ENCODE peak calls at places on chromosomes 12 and 14, in ten cellular contexts. X is neural progenitor cell, N is astrocyte, Q is pancreas, V is epithelial cell of esophagus, G is H1, A is right lobe of liver, K is Peyer's patch, H is thoracic aorta, Y is Caco-2. D is an unnamed sample.

GRCh38 chr14:103551338-103551762 is 11.1 kb downstream of the BAG5 start:
- DNase-seq in H (no peak), G (no peak), N (no peak), Y (no peak), A (peak), K (peak), V (no peak), Q (no peak), X (no peak), D (no peak)

GRCh38 chr14:32826404-32827082 is 112.1 kb upstream of the NPAS3 start:
- DNase-seq in A (no peak), G (no peak), H (no peak), N (peak), K (no peak), Q (no peak), Y (no peak), X (peak), V (no peak), D (no peak)

GRCh38 chr12:79512068-79512467 is 178.7 kb downstream of the PAWR start:
- DNase-seq in Y (no peak), Q (no peak), A (no peak), N (no peak), X (peak), K (no peak), H (no peak), V (no peak), G (peak), D (no peak)

GRCh38 chr12:69210661-69211060 is 28.7 kb upstream of the CPSF6 start:
- DNase-seq in X (no peak), Y (no peak), V (no peak), H (no peak), A (no peak), K (no peak), G (no peak), N (no peak), Q (no peak), D (no peak)

GRCh38 chr12:109778684-109779083 is 54.5 kb downstream of the TRPV4 start:
- DNase-seq in A (no peak), K (no peak), Y (no peak), V (no peak), X (no peak), Q (no peak), G (no peak), H (no peak), N (no peak), D (no peak)

GRCh38 chr12:114313910-114314309 is 92.0 kb downstream of the TBX5 start:
- DNase-seq in Y (no peak), V (no peak), N (no peak), G (no peak), K (no peak), Q (no peak), A (no peak), X (no peak), H (no peak), D (no peak)

GRCh38 chr14:92646952-92647461 is 101.4 kb downstream of the LGMN start:
- DNase-seq in Q (no peak), X (no peak), G (no peak), Y (no peak), H (no peak), N (peak), A (no peak), K (no peak), V (no peak), D (no peak)

GRCh38 chr14:39368261-39368959 is 63.8 kb downstream of the FBXO33 start:
- DNase-seq in H (no peak), N (peak), K (no peak), G (peak), Q (peak), V (peak), Y (peak), A (no peak), X (peak), D (no peak)

GRCh38 chr14:72961579-72962335 is 35.5 kb downstream of the DCAF4 start:
- DNase-seq in Y (no peak), A (no peak), G (no peak), Q (no peak), H (no peak), X (no peak), K (no peak), N (peak), V (peak), D (no peak)

GRCh38 chr14:100810861-100811461 is 15.0 kb upstream of the MEG3 start:
- DNase-seq in X (no peak), V (peak), H (no peak), Y (no peak), G (no peak), Q (no peak), K (no peak), N (peak), A (no peak), D (no peak)

GRCh38 chr12:109944975-109945374 is 44.9 kb downstream of the TCHP start:
- DNase-seq in K (no peak), G (peak), X (peak), N (peak), V (peak), Y (no peak), A (peak), Q (no peak), H (no peak), D (no peak)

GRCh38 chr14:76863724-76864407 is 37.7 kb downstream of the LRRC74A start:
- DNase-seq in K (peak), Y (peak), N (no peak), Q (no peak), A (no peak), G (no peak), X (no peak), V (no peak), H (no peak), D (no peak)

GRCh38 chr12:125013816-125014442 is 20.5 kb downstream of the BRI3BP start:
- DNase-seq in Q (peak), V (no peak), H (no peak), A (no peak), K (no peak), G (no peak), Y (no peak), X (no peak), N (no peak), D (no peak)

GRCh38 chr12:69500631-69501030 is 30.4 kb downstream of the FRS2 start:
- DNase-seq in Y (no peak), H (no peak), X (no peak), A (no peak), K (no peak), Q (no peak), V (peak), G (no peak), N (peak), D (no peak)

GRCh38 chr14:99268776-99269510 is 3.1 kb downstream of the BCL11B start:
- DNase-seq in Q (no peak), G (no peak), H (no peak), Y (no peak), A (no peak), V (no peak), X (peak), K (peak), N (no peak), D (peak)

GRCh38 chr12:58670623-58671022 is 249.7 kb downstream of the LRIG3 start:
- DNase-seq in H (no peak), V (no peak), K (no peak), Y (no peak), Q (no peak), X (no peak), N (peak), A (no peak), G (no peak), D (no peak)

GRCh38 chr12:47838286-47838931 is 18.7 kb upstream of the HDAC7 start:
- DNase-seq in Y (no peak), N (no peak), G (no peak), Q (no peak), V (peak), A (no peak), K (no peak), X (peak), H (no peak), D (no peak)

GRCh38 chr12:94049718-94050117 is 98.7 kb upstream of the PLXNC1 start:
- DNase-seq in Y (no peak), Q (no peak), V (no peak), K (peak), A (no peak), H (no peak), G (no peak), X (no peak), N (no peak), D (no peak)

GRCh38 chr12:18340796-18341195 is 79.5 kb downstream of the PIK3C2G start:
- DNase-seq in Y (no peak), G (no peak), H (no peak), Q (no peak), V (no peak), X (no peak), A (no peak), K (no peak), N (no peak), D (no peak)

GRCh38 chr12:2794261-2794735 is 472 bp upstream of the FKBP4 start:
- DNase-seq in G (no peak), K (no peak), Y (no peak), N (peak), A (no peak), Q (no peak), H (no peak), V (no peak), X (no peak), D (peak)

GRCh38 chr12:25151476-25151875 is 43.5 kb downstream of the DNAI7 start:
- DNase-seq in H (peak), G (no peak), V (peak), Y (no peak), X (peak), K (peak), N (peak), A (no peak), Q (no peak), D (no peak)

GRCh38 chr14:105485720-105486332 is 860 bp upstream of the CRIP1 start:
- DNase-seq in V (no peak), Q (no peak), N (no peak), A (no peak), Y (peak), G (no peak), X (peak), H (no peak), K (peak), D (no peak)

GRCh38 chr14:99425272-99425681 is 55.4 kb downstream of the SETD3 start:
- DNase-seq in Q (peak), G (no peak), K (no peak), A (no peak), X (no peak), V (no peak), Y (no peak), H (no peak), N (no peak), D (no peak)

GRCh38 chr12:83826112-83826511 is 1086.5 kb downstream of the SLC6A15 start:
- DNase-seq in N (no peak), K (peak), Y (peak), A (no peak), V (peak), X (peak), Q (no peak), G (peak), H (no peak), D (no peak)

GRCh38 chr12:113261847-113262470 is 40.7 kb downstream of the TPCN1 start:
- DNase-seq in N (no peak), G (no peak), Y (no peak), V (no peak), H (no peak), A (no peak), Q (no peak), K (no peak), X (no peak), D (no peak)

GRCh38 chr14:91872011-91872476 is 4.7 kb upstream of the TC2N start:
- DNase-seq in K (peak), Y (no peak), N (no peak), G (no peak), H (no peak), Q (peak), X (no peak), A (no peak), V (peak), D (peak)

GRCh38 chr12:94187351-94187750 is 39.0 kb downstream of the PLXNC1 start:
- DNase-seq in N (no peak), G (no peak), X (no peak), Q (no peak), H (no peak), A (no peak), K (no peak), V (no peak), Y (no peak), D (no peak)

GRCh38 chr14:68525516-68525915 is 267.4 kb downstream of the ZFP36L1 start:
- DNase-seq in H (no peak), G (no peak), A (no peak), N (no peak), Y (no peak), K (no peak), Q (no peak), V (no peak), X (no peak), D (no peak)

GRCh38 chr12:14840616-14841015 is 2.7 kb downstream of the ART4 start:
- DNase-seq in Y (no peak), Q (no peak), G (no peak), H (no peak), K (no peak), A (no peak), V (no peak), N (no peak), X (no peak), D (no peak)

GRCh38 chr12:55681142-55682077 is 26.3 kb downstream of the ITGA7 start:
- DNase-seq in H (peak), V (peak), Q (peak), N (peak), K (peak), G (peak), A (peak), Y (peak), X (peak), D (no peak)

DNA sequence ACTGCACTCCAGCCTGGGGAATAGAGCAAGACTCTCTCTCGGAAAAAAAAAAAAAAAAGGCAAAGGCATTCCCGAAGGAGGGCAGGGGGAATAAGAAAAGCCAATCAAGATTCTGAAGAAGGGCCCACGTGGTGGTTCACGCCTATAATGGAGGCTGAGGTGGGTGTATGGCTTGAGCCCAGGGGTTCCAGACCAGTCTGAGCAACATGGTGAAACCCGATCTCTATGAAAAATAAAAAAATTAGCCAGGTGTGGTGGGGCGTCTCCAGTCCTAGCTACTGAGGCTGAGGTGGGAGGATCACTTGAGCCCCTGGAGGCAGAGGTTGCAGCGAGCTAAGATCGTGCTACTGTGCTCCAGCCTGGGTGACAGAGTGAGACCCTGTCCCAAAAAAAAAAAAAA is 4.3 kb upstream of the PTMS start:
- DNase-seq in Y (no peak), G (no peak), H (no peak), X (no peak), N (no peak), K (no peak), A (no peak), Q (no peak), V (no peak), D (no peak)
- TF ChIP-seq CTCF in Y (no peak), G (no peak), H (no peak), X (no peak), N (no peak), K (no peak), A (no peak), Q (no peak), V (no peak), D (no peak)

GRCh38 chr12:46661161-46661845 is 164.5 kb downstream of the SLC38A4 start:
- DNase-seq in K (no peak), X (peak), N (peak), Q (peak), V (peak), H (no peak), G (no peak), Y (no peak), A (no peak), D (no peak)
- H3K4me3 ChIP-seq in K (no peak), X (no peak), N (no peak), Q (no peak), V (no peak), H (peak), G (no peak), Y (no peak), A (no peak), D (no peak)

DNA sequence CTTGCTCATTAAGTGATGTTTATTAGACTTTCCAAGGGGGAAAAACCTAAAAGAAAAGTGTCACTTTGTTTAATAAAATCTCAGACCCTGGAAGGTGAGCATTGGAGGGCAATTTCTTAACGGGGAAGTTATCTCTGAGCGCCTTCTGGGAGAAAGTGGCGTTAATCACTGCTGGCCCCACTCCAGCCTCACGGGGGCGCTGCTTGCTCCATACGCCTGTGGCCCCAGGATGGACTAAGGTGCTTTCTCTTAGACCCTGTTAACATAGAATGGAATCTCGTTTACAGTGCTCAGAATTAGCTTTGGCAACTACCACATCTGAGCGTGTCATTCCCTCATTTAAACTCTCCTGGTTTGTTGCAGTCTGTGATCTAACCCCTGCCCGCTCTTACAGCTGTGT is 16.4 kb upstream of the PRIMA1 start:
- DNase-seq in V (no peak), Q (no peak), A (no peak), X (no peak), K (no peak), N (no peak), G (no peak), Y (no peak), H (no peak), D (no peak)
- TF ChIP-seq CTCF in V (no peak), Q (no peak), A (no peak), X (peak), K (no peak), N (no peak), G (peak), Y (no peak), H (no peak), D (no peak)

DNA sequence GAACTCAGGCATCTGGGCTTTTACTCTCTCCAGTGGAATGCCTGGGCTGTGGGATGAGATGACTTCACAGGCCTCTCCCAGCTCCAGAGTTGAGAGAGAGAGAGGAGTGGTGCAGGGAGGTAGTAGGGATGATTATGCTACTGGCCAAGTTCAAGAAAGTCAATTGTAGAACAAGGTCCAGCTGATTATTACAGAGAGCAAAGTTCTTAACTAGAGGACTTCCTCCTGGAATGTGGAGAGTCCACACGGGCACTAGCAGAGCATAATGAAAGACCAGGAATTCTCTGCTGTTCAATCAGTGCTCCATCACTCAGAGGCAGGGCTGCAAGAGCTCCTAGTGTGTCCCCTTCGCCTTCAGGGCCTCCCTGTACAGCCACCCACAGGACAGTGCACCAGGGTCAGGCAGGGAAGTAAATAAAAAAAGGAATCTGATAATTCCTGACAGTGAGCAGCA is 651 bp upstream of the EMP1 start:
- DNase-seq in G (no peak), Q (no peak), A (no peak), N (peak), K (peak), X (no peak), Y (peak), V (no peak), H (no peak), D (no peak)
- H3K4me3 ChIP-seq in G (no peak), Q (no peak), A (no peak), N (peak), K (no peak), X (no peak), Y (no peak), V (no peak), H (peak), D (no peak)

DNA sequence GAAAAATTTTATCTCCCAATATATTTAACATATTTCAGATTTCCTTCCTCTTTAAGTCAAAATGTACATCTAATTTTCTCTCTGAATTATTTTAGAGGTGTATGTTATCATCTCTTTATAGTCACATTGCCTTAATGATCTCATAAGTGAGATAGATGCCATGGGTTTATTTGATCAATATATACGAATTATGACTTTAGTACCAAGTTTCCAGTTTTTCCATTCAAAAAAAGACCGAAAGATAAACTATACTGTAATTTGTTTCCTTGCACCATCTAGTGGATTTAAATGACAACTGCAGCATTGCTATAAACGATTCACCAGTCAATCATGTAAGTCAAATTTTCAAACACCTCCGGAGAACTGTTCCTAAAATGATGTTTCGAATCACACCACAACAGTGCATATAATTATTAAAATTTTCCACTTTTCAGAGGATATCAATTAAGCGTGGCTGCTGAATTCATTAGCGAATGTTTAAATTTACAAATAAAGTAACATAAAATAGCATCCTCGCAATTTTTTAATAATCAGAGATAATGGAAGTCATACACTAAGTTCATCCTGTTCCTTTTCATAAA is 419 bp upstream of the ATXN7L3B start:
- DNase-seq in Q (no peak), K (no peak), Y (no peak), H (no peak), A (no peak), X (peak), G (no peak), N (peak), V (peak), D (no peak)
- TF ChIP-seq CTCF in Q (peak), K (peak), Y (peak), H (peak), A (peak), X (peak), G (no peak), N (peak), V (peak), D (peak)

GRCh38 chr12:74977832-74978481 is 231.7 kb downstream of the KCNC2 start:
- DNase-seq in Q (no peak), N (no peak), Y (no peak), V (no peak), A (no peak), G (no peak), H (no peak), K (no peak), X (no peak), D (no peak)
- H3K4me3 ChIP-seq in Q (no peak), N (no peak), Y (no peak), V (no peak), A (no peak), G (no peak), H (no peak), K (no peak), X (no peak), D (no peak)

GRCh38 chr14:56490379-56490778 is 89.2 kb upstream of the TMEM260 start:
- DNase-seq in X (peak), N (peak), V (peak), G (no peak), Q (no peak), Y (no peak), K (no peak), A (no peak), H (no peak), D (no peak)

GRCh38 chr14:56491299-56492285 is 88.0 kb upstream of the TMEM260 start:
- DNase-seq in N (peak), H (no peak), K (peak), Y (peak), G (peak), A (no peak), X (peak), V (peak), Q (no peak), D (peak)

GRCh38 chr14:56487761-56488160 is 91.8 kb upstream of the TMEM260 start:
- DNase-seq in Q (no peak), V (peak), K (no peak), G (no peak), H (no peak), Y (no peak), X (no peak), A (no peak), N (peak), D (no peak)

GRCh38 chr14:56488306-56488705 is 91.3 kb upstream of the TMEM260 start:
- DNase-seq in N (no peak), A (no peak), X (no peak), H (no peak), G (no peak), Y (no peak), Q (no peak), V (peak), K (no peak), D (no peak)

GRCh38 chr14:56487090-56487667 is 92.4 kb upstream of the TMEM260 start:
- DNase-seq in Q (no peak), X (peak), N (no peak), K (no peak), H (no peak), G (no peak), Y (no peak), V (peak), A (no peak), D (no peak)
- TF ChIP-seq CTCF in Q (no peak), X (peak), N (peak), K (peak), H (peak), G (no peak), Y (peak), V (peak), A (peak), D (no peak)

GRCh38 chr14:22502551-22502950 is 86.5 kb downstream of the DAD1 start:
- DNase-seq in V (no peak), A (no peak), X (no peak), Y (no peak), H (no peak), N (no peak), K (no peak), G (no peak), Q (no peak), D (no peak)
- H3K4me3 ChIP-seq in V (no peak), A (no peak), X (no peak), Y (no peak), H (no peak), N (no peak), K (no peak), G (no peak), Q (no peak), D (peak)

GRCh38 chr14:58258156-58258555 is 13.5 kb downstream of the PSMA3 start:
- DNase-seq in N (no peak), G (no peak), X (no peak), Y (no peak), H (no peak), V (no peak), A (no peak), K (no peak), Q (no peak), D (no peak)
- TF ChIP-seq CTCF in N (no peak), G (no peak), X (no peak), Y (no peak), H (no peak), V (no peak), A (no peak), K (no peak), Q (no peak), D (no peak)

D was measured in CD8-positive, alpha-beta T cell.